ENCODE peak calls at places on chromosomes 3 and 15, in eight cellular contexts. T, K, X, W, L, J, Q and O are unnamed samples.

GRCh38 chr3:115660646-115661442 is 37.5 kb downstream of the GAP43 start:
- DNase-seq in L (no peak), K (no peak), X (no peak), Q (no peak), J (no peak), W (no peak), T (no peak), O (no peak)

GRCh38 chr15:97036301-97036700 is 705.8 kb downstream of the NR2F2 start:
- DNase-seq in T (no peak), W (no peak), K (no peak), X (peak; percentile 38), Q (peak; percentile 2), J (no peak), L (no peak), O (no peak)

GRCh38 chr3:49124991-49125670 is 4.5 kb upstream of the USP19 start:
- DNase-seq in T (no peak), Q (peak; percentile 20), K (peak; percentile 15), L (no peak), W (no peak), J (no peak), X (no peak), O (no peak)

GRCh38 chr3:48084929-48085328 is 68.7 kb upstream of the MAP4 start:
- DNase-seq in K (no peak), W (no peak), T (no peak), Q (no peak), X (no peak), L (no peak), J (no peak), O (no peak)

GRCh38 chr3:78736863-78737262 is 1030.9 kb downstream of the ROBO1 start:
- DNase-seq in T (no peak), W (no peak), X (peak; percentile 95), K (no peak), L (no peak), Q (no peak), J (peak; percentile 35), O (no peak)

GRCh38 chr15:82539690-82540054 is 585 bp downstream of the RPS17 start:
- DNase-seq in J (no peak), Q (no peak), K (no peak), L (no peak), X (peak; percentile 24), T (peak; percentile 38), W (no peak), O (no peak)

GRCh38 chr15:79820820-79821219 is 76.0 kb downstream of the MTHFS start:
- DNase-seq in T (no peak), K (no peak), W (no peak), Q (no peak), L (no peak), X (no peak), J (no peak), O (no peak)

GRCh38 chr3:112629425-112629824 is 11.5 kb downstream of the CCDC80 start:
- DNase-seq in W (peak; percentile 69), T (no peak), K (no peak), X (peak; percentile 94), L (no peak), J (peak; percentile 85), Q (peak; percentile 98), O (no peak)

GRCh38 chr15:51205050-51205707 is 110.5 kb upstream of the TNFAIP8L3 start:
- DNase-seq in T (no peak), Q (no peak), W (no peak), X (no peak), L (no peak), J (no peak), K (no peak), O (no peak)

GRCh38 chr3:31275038-31275562 is 257.6 kb upstream of the STT3B start:
- DNase-seq in L (no peak), Q (peak; percentile 86), T (no peak), X (peak; percentile 90), K (no peak), W (no peak), J (no peak), O (no peak)

GRCh38 chr3:42803800-42804112 is 534 bp downstream of the HIGD1A start:
- DNase-seq in J (no peak), W (peak; percentile 66), T (no peak), K (peak; percentile 55), X (no peak), Q (peak; percentile 29), L (no peak), O (no peak)

GRCh38 chr3:45608296-45608695 is 13.7 kb downstream of the LIMD1 start:
- DNase-seq in T (no peak), K (no peak), X (no peak), W (no peak), J (no peak), Q (no peak), L (no peak), O (no peak)

GRCh38 chr3:132432639-132433038 is 15.3 kb downstream of the DNAJC13 start:
- DNase-seq in J (no peak), T (no peak), W (no peak), X (peak; percentile 85), Q (peak; percentile 89), L (no peak), K (no peak), O (no peak)

GRCh38 chr3:111917300-111917699 is 58.2 kb downstream of the PHLDB2 start:
- DNase-seq in K (no peak), L (no peak), Q (peak; percentile 82), J (no peak), W (no peak), T (no peak), X (peak; percentile 58), O (no peak)

GRCh38 chr3:122414391-122414790 is 1.5 kb downstream of the WDR5B start:
- DNase-seq in L (no peak), J (no peak), K (no peak), T (no peak), W (no peak), Q (no peak), X (no peak), O (no peak)

GRCh38 chr3:99730870-99731269 is 86.8 kb upstream of the CMSS1 start:
- DNase-seq in K (no peak), L (no peak), Q (no peak), T (no peak), W (no peak), X (no peak), J (no peak), O (no peak)

GRCh38 chr3:99731499-99731898 is 86.2 kb upstream of the CMSS1 start:
- DNase-seq in X (no peak), J (no peak), Q (no peak), L (no peak), W (no peak), T (no peak), K (no peak), O (no peak)
- TF ChIP-seq CTCF in X (no peak), J (no peak), Q (no peak), L (no peak), W (no peak), T (no peak), K (no peak), O (no peak)

GRCh38 chr3:20194793-20195460 is 8.9 kb upstream of the SGO1 start:
- DNase-seq in K (no peak), W (no peak), J (no peak), Q (peak; percentile 40), L (no peak), T (no peak), X (no peak), O (no peak)

GRCh38 chr3:20186600-20187004 is 596 bp upstream of the SGO1 start:
- DNase-seq in T (no peak), W (no peak), K (no peak), X (no peak), Q (no peak), L (no peak), J (no peak), O (no peak)

GRCh38 chr3:20185364-20185732 is 658 bp downstream of the SGO1 start:
- DNase-seq in K (peak; percentile 39), L (no peak), W (no peak), Q (peak; percentile 20), J (no peak), X (peak; percentile 32), T (no peak), O (no peak)

GRCh38 chr3:20185733-20186599 is at the start of gene SGO1:
- DNase-seq in T (peak; percentile 86), X (peak; percentile 98), Q (peak; percentile 96), J (peak; percentile 91), W (peak; percentile 99), L (peak; percentile 100), K (peak; percentile 98), O (peak; percentile 100)

DNA sequence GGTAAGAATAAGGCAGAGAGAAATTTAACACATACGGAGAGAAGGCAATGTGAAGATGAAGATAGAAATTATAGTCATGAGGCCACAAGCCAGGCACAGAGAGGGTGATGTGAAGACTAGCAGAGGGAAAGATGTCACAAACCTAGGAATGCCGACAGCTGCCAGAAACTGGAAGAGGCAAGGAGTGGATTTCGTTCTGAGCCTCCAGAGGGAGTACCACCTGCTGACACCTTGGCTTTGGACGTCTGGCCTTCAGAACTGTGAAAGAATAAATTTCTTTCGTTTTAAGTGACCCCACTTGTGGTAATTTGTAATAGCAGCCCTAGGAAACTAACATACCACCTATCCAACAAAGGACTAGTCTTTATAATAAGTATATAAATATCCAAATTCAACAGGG is 5.0 kb upstream of the SGO1 start:
- DNase-seq in L (no peak), T (no peak), X (no peak), J (no peak), W (no peak), Q (no peak), K (no peak), O (no peak)
- TF ChIP-seq CTCF in L (no peak), T (no peak), X (no peak), J (no peak), W (no peak), Q (no peak), K (no peak), O (no peak)

GRCh38 chr3:184360834-184361531 is 422 bp downstream of the CLCN2 start:
- DNase-seq in L (no peak), Q (no peak), T (no peak), X (no peak), K (no peak), J (no peak), W (no peak), O (no peak)
- TF ChIP-seq CTCF in L (no peak), Q (no peak), T (no peak), X (no peak), K (no peak), J (no peak), W (no peak), O (no peak)

GRCh38 chr3:119776304-119776703 is 5.6 kb upstream of the NR1I2 start:
- DNase-seq in K (no peak), X (no peak), J (no peak), Q (no peak), T (no peak), W (no peak), L (no peak), O (no peak)
- TF ChIP-seq CTCF in K (no peak), X (no peak), J (no peak), Q (no peak), T (no peak), W (no peak), L (no peak), O (no peak)

DNA sequence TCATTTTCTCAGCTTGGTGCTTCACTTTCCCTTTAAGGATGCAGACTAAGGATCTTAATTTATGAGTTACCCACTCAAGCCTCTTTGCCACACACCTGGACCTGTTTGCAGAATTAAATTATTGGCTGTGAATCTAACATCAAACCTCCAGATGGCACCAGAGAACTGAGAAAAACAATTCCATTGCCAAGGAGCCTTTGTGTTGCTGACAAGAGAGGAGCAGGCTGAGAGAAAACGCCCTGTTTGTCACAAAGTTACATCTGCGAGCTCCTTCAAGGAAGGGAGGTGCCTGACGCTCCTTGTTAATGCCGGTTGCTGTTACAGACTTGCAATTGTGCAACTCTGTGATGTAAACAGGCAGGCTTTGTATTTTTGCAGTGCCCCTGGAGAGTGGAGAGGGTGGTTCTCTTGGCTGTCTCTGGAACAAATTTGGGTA is 36.3 kb upstream of the TMC3 start:
- DNase-seq in W (peak; percentile 63), X (peak; percentile 95), J (peak; percentile 49), T (peak; percentile 30), K (peak; percentile 64), Q (peak; percentile 56), L (no peak), O (no peak)
- TF ChIP-seq CTCF in W (peak; percentile 60), X (peak; percentile 36), J (peak; percentile 40), T (peak; percentile 59), K (peak; percentile 77), Q (peak; percentile 55), L (no peak), O (peak; percentile 23)